ENCODE peak calls at places on chromosomes 3 and 15, in eight cellular contexts. D is colonic mucosa, K is uterus, S is adipocyte, G is fibroblast of lung, Y is Peyer's patch, P is heart right ventricle, A is A673. O is an unnamed sample. For H3K9me3, the result is how much of the 10 kb centered on the place peaks cover.

GRCh38 chr15:47997712-47998111 is 123.1 kb upstream of the SLC24A5 start:
- DNase-seq in Y (no peak), D (no peak), A (no peak), K (no peak), G (no peak), S (no peak), P (no peak), O (no peak)

GRCh38 chr3:15628967-15629366 is 27.4 kb downstream of the BTD start:
- DNase-seq in A (no peak), D (no peak), K (no peak), P (no peak), Y (no peak), G (no peak), S (no peak), O (no peak)

GRCh38 chr3:71585126-71585525 is 1.6 kb upstream of the FOXP1 start:
- DNase-seq in G (peak), Y (no peak), K (no peak), D (peak), A (peak), P (no peak), S (no peak), O (no peak)

GRCh38 chr3:11236588-11237461 is 35.4 kb upstream of the ATG7 start:
- DNase-seq in D (peak), K (peak), S (peak), G (peak), P (peak), Y (peak), A (peak), O (peak)

GRCh38 chr15:83285979-83286553 is 1.6 kb upstream of the BNC1 start:
- DNase-seq in G (peak), D (no peak), K (no peak), P (no peak), S (peak), A (no peak), Y (no peak), O (no peak)

GRCh38 chr3:121624147-121624852 is 31.1 kb downstream of the FBXO40 start:
- DNase-seq in A (no peak), G (no peak), D (no peak), P (no peak), S (no peak), Y (no peak), K (no peak), O (no peak)

GRCh38 chr3:150146891-150147761 is 176.4 kb upstream of the PFN2 start:
- DNase-seq in A (no peak), K (no peak), P (peak), Y (no peak), G (peak), S (peak), D (no peak), O (no peak)

GRCh38 chr3:126102530-126102951 is 18.6 kb upstream of the SLC41A3 start:
- DNase-seq in S (peak), G (peak), K (no peak), P (peak), D (peak), A (no peak), Y (no peak), O (no peak)

GRCh38 chr3:184259878-184260570 is 1.3 kb downstream of the CAMK2N2 start:
- DNase-seq in K (no peak), Y (no peak), P (peak), G (peak), S (peak), A (peak), D (no peak), O (no peak)

GRCh38 chr3:142844339-142844977 is 44.4 kb downstream of the PCOLCE2 start:
- DNase-seq in D (no peak), Y (no peak), K (no peak), A (peak), G (peak), S (peak), P (no peak), O (no peak)

GRCh38 chr3:122921791-122922651 is 105.5 kb downstream of the SEMA5B start:
- DNase-seq in Y (no peak), P (no peak), G (no peak), D (no peak), K (no peak), S (no peak), A (peak), O (no peak)

GRCh38 chr15:54273928-54274327 is 295.7 kb downstream of the UNC13C start:
- DNase-seq in G (no peak), K (no peak), D (no peak), Y (no peak), A (peak), S (no peak), P (no peak), O (no peak)

GRCh38 chr3:117400303-117400702 is 690.7 kb downstream of the TUSC7 start:
- DNase-seq in D (no peak), G (peak), K (no peak), Y (no peak), S (no peak), A (no peak), P (no peak), O (no peak)
- H3K4me3 ChIP-seq in D (no peak), G (no peak), K (no peak), Y (no peak), S (peak), A (no peak), P (no peak), O (no peak)

GRCh38 chr15:67322481-67322880 is 67.9 kb downstream of the IQCH start:
- DNase-seq in Y (no peak), G (peak), D (no peak), K (no peak), P (no peak), S (peak), A (no peak), O (no peak)

GRCh38 chr15:67319968-67320367 is 65.4 kb downstream of the IQCH start:
- DNase-seq in K (no peak), P (no peak), S (no peak), D (no peak), G (no peak), A (no peak), Y (no peak), O (no peak)

GRCh38 chr15:67327312-67327711 is 72.7 kb downstream of the IQCH start:
- DNase-seq in Y (no peak), P (no peak), G (no peak), S (no peak), A (no peak), D (no peak), K (no peak), O (no peak)

DNA sequence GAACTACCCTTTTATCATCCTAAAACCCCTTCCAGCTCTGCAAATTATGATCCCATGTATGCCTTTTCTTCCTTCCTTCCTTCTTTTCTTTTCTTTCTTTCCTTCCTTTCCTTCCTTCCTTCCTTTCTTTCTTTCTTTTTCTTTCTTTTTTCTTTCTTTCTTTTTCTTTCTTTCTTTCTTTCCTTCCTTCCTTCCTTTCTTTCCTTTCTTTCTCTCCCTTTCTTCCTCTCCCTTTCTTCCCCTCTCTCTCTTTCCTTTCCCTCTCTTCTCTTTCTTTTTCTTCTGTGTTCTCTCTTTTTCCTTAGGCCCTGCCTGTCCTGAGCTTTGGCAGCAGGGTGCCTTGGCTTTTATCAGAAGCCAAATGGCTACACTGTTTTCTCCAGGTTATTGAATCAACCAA is 66.8 kb downstream of the IQCH start:
- DNase-seq in D (no peak), Y (no peak), G (no peak), P (no peak), K (no peak), S (no peak), A (no peak), O (no peak)
- H3K9me3 ChIP-seq in D (under half), Y (under half), G (under half), P (under half), K (under half), S (under half), A (under half), O (under half)

GRCh38 chr15:85583404-85584390 is 203.3 kb downstream of the AKAP13 start:
- DNase-seq in D (peak), S (no peak), P (peak), A (no peak), Y (peak), G (peak), K (peak), O (no peak)

GRCh38 chr15:85582719-85583089 is 202.3 kb downstream of the AKAP13 start:
- DNase-seq in D (peak), G (peak), A (no peak), S (no peak), P (peak), Y (peak), K (peak), O (peak)

GRCh38 chr15:85581495-85581894 is 201.1 kb downstream of the AKAP13 start:
- DNase-seq in A (no peak), P (peak), D (peak), G (no peak), Y (peak), S (no peak), K (peak), O (peak)

GRCh38 chr15:85580914-85581313 is 200.5 kb downstream of the AKAP13 start:
- DNase-seq in Y (peak), K (no peak), G (no peak), A (no peak), P (peak), S (no peak), D (peak), O (no peak)

GRCh38 chr15:85582076-85582718 is 201.8 kb downstream of the AKAP13 start:
- DNase-seq in A (no peak), G (peak), D (peak), P (no peak), S (no peak), Y (peak), K (peak), O (peak)
- H3K4me3 ChIP-seq in A (no peak), G (peak), D (peak), P (peak), S (peak), Y (peak), K (peak), O (peak)

DNA sequence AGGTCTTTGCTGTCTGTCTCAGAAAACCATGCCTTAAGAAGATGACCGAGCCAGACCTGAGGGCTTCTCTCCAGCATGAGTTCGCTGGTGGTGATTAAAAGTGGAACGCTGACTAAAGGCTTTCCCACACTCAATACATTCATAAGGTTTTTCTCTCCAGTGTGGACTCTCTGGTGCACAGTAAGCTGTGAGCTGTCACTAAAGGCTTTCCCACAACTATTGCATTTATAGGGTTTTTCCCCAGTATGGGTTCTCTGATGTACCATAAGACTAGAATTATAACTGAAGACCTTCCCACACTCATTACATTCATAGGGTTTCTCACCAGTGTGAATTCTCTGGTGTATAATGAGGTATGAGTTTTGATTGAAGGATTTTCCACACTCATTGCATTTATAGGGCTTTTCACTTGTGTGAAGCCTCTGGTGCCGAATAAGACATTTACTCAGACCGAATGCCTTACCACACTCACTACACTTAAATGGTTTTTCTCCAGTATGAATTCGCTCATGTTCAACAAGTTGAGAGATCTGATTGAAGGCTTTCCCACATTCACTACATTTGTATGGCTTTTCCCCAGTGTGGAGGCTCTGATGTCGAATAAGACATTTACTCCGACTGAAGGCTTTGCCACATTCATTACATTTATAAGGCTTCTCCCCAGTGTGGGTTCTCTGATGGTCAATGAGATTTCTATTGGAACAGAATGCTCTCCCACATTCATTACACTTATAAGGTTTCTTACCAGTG is 21.9 kb upstream of the ZNF445 start:
- DNase-seq in S (no peak), G (no peak), A (no peak), K (no peak), Y (no peak), D (no peak), P (no peak), O (no peak)
- H3K9me3 ChIP-seq in S (half or more), G (under half), A (under half), K (under half), Y (under half), D (under half), P (half or more), O (under half)

GRCh38 chr15:60006203-60006782 is 2.2 kb downstream of the FOXB1 start:
- DNase-seq in D (peak), K (no peak), S (peak), A (peak), P (no peak), G (peak), Y (no peak), O (peak)

GRCh38 chr15:60005352-60006202 is 1.5 kb downstream of the FOXB1 start:
- DNase-seq in A (no peak), Y (no peak), S (no peak), P (no peak), D (no peak), G (no peak), K (no peak), O (no peak)

GRCh38 chr15:60003243-60004018 is 680 bp upstream of the FOXB1 start:
- DNase-seq in Y (no peak), G (no peak), A (no peak), D (no peak), K (no peak), P (no peak), S (no peak), O (no peak)

GRCh38 chr15:60004019-60004845 is at the start of gene FOXB1:
- DNase-seq in Y (no peak), G (no peak), P (no peak), D (no peak), K (no peak), S (no peak), A (no peak), O (no peak)

GRCh38 chr15:60004846-60005351 is 788 bp downstream of the FOXB1 start:
- DNase-seq in P (no peak), G (peak), D (no peak), A (no peak), K (no peak), S (no peak), Y (no peak), O (peak)
- H3K4me3 ChIP-seq in P (peak), G (no peak), D (peak), A (peak), K (peak), S (peak), Y (peak), O (peak)

GRCh38 chr3:20930034-20930433 is 744.0 kb upstream of the SGO1 start:
- DNase-seq in D (no peak), Y (no peak), S (peak), K (no peak), G (peak), A (peak), P (no peak), O (no peak)
- H3K9me3 ChIP-seq in D (under half), Y (under half), S (under half), K (under half), G (under half), A (under half), P (under half), O (under half)

O was measured in naive thymus-derived CD4-positive, alpha-beta T cell.